ENCODE peak calls at places on chromosomes 12 and 14, in five cellular contexts. R, H, V, C and O are unnamed samples.

GRCh38 chr14:82855912-82856381 is 1322.3 kb upstream of the SEL1L start:
- DNase-seq in R (no peak), V (no peak), C (no peak), H (no peak), O (no peak)

GRCh38 chr12:57490126-57490525 is 2.3 kb downstream of the MARS1 start:
- DNase-seq in R (no peak), C (no peak), H (no peak), V (no peak), O (no peak)

GRCh38 chr12:13219320-13219719 is 22.8 kb downstream of the EMP1 start:
- DNase-seq in R (no peak), V (no peak), C (no peak), H (no peak), O (no peak)

GRCh38 chr12:40175045-40175444 is 49.8 kb upstream of the LRRK2 start:
- DNase-seq in H (no peak), C (no peak), V (no peak), R (no peak), O (no peak)

GRCh38 chr14:20350280-20350679 is 6.8 kb downstream of the PARP2 start:
- DNase-seq in R (no peak), H (no peak), V (no peak), C (no peak), O (no peak)

GRCh38 chr12:126051611-126052107 is 986.4 kb downstream of the AACS start:
- DNase-seq in C (no peak), R (no peak), H (no peak), V (peak), O (no peak)

GRCh38 chr14:94961761-94962575 is 192.1 kb upstream of the GSC start:
- DNase-seq in R (no peak), H (no peak), V (no peak), C (peak), O (no peak)

GRCh38 chr14:90785474-90785873 is 30.8 kb downstream of the TTC7B start:
- DNase-seq in C (peak), V (no peak), H (no peak), R (peak), O (peak)

GRCh38 chr12:47744005-47744651 is 14.6 kb downstream of the RAPGEF3 start:
- DNase-seq in H (peak), R (peak), C (peak), V (peak), O (peak)

GRCh38 chr12:103589517-103589916 is 2.4 kb downstream of the STAB2 start:
- DNase-seq in V (no peak), H (no peak), R (no peak), C (no peak), O (no peak)